ENCODE peak calls at places on chromosome 10, in ten cellular contexts. C is brain microvascular endothelial cell; Y is stimulated activated CD4-positive, alpha-beta T cell treated with anti-CD3 and anti-CD28 coated beads, Interleukin-2, amount 100 ng/mL, for 48 hours; J is astrocyte of the spinal cord; W is HCT116; R is thoracic aorta; P is WTC11; N is activated effector memory CD4-positive, alpha-beta T cell treated with anti-CD3 and anti-CD28 coated beads, Interleukin-2, amount 50 U/mL, for 16 hours; I is stimulated activated naive CD8-positive, alpha-beta T cell treated with anti-CD3 and anti-CD28 coated beads, Interleukin-15, Interleukin-2, amounts not matched to agents 100 U/mL and 50 U/mL, for 24 hours; Z is HEK293T. A is an unnamed sample.

GRCh38 chr10:50561266-50561665 is 62.5 kb downstream of the SGMS1 start:
- DNase-seq in C (peak; percentile 64), Y (no peak), J (peak; percentile 88), W (no peak), R (no peak), P (no peak), N (no peak), I (no peak), Z (no peak), A (no peak)

GRCh38 chr10:132846631-132847415 is 60.9 kb upstream of the NKX6-2 start:
- DNase-seq in C (no peak), Y (no peak), J (no peak), W (no peak), R (no peak), P (no peak), N (no peak), I (no peak), Z (no peak), A (no peak)

GRCh38 chr10:110005716-110006115 is 2.1 kb upstream of the ADD3 start:
- DNase-seq in C (peak; percentile 40), Y (no peak), J (peak; percentile 67), W (no peak), R (no peak), P (no peak), N (no peak), I (no peak), Z (no peak), A (no peak)

GRCh38 chr10:112379635-112380296 is 5.8 kb downstream of the ACSL5 start:
- DNase-seq in C (peak; percentile 33), Y (no peak), J (no peak), W (peak; percentile 99), R (no peak), P (no peak), N (no peak), I (no peak), Z (no peak), A (no peak)

GRCh38 chr10:100186253-100186780 is 488 bp upstream of the ERLIN1 start:
- DNase-seq in C (no peak), Y (no peak), J (no peak), W (no peak), R (no peak), P (peak; percentile 16), N (no peak), I (peak; percentile 32), Z (peak; percentile 54), A (no peak)

GRCh38 chr10:79460687-79461086 is 15.3 kb upstream of the ZCCHC24 start:
- DNase-seq in C (no peak), Y (no peak), J (no peak), W (no peak), R (no peak), P (no peak), N (no peak), I (no peak), Z (no peak), A (no peak)

GRCh38 chr10:122116331-122116730 is 127.4 kb downstream of the TACC2 start:
- DNase-seq in C (peak; percentile 62), Y (no peak), J (peak; percentile 72), W (no peak), R (no peak), P (no peak), N (no peak), I (no peak), Z (no peak), A (no peak)

GRCh38 chr10:72729528-72729927 is 37.6 kb downstream of the MCU start:
- DNase-seq in C (no peak), Y (no peak), J (no peak), W (no peak), R (no peak), P (no peak), N (no peak), I (no peak), Z (no peak), A (no peak)

GRCh38 chr10:121459765-121460453 is 138.3 kb downstream of the FGFR2 start:
- DNase-seq in C (no peak), Y (no peak), J (peak; percentile 71), W (no peak), R (peak; percentile 7), P (peak; percentile 23), N (no peak), I (no peak), Z (no peak), A (no peak)

GRCh38 chr10:93515963-93516450 is 19.6 kb downstream of the CEP55 start:
- DNase-seq in C (no peak), Y (no peak), J (no peak), W (no peak), R (no peak), P (no peak), N (no peak), I (no peak), Z (no peak), A (no peak)

GRCh38 chr10:34547695-34548094 is 267.4 kb downstream of the PARD3 start:
- DNase-seq in C (no peak), Y (no peak), J (no peak), W (no peak), R (no peak), P (no peak), N (no peak), I (no peak), Z (no peak), A (no peak)

GRCh38 chr10:69407621-69408301 is 9.0 kb downstream of the TACR2 start:
- DNase-seq in C (no peak), Y (no peak), J (no peak), W (no peak), R (no peak), P (no peak), N (no peak), I (no peak), Z (peak; percentile 49), A (no peak)

GRCh38 chr10:116385994-116386809 is 41.4 kb upstream of the PNLIPRP3 start:
- DNase-seq in C (peak; percentile 29), Y (peak; percentile 7), J (peak; percentile 45), W (peak; percentile 22), R (no peak), P (no peak), N (no peak), I (no peak), Z (peak; percentile 20), A (peak; percentile 36)

GRCh38 chr10:14543048-14543903 is 212.6 kb upstream of the FRMD4A start:
- DNase-seq in C (peak; percentile 43), Y (no peak), J (peak; percentile 35), W (no peak), R (no peak), P (no peak), N (no peak), I (peak; percentile 43), Z (no peak), A (no peak)

GRCh38 chr10:26567349-26567721 is 129.2 kb downstream of the APBB1IP start:
- DNase-seq in C (no peak), Y (no peak), J (no peak), W (no peak), R (no peak), P (no peak), N (no peak), I (no peak), Z (peak; percentile 22), A (no peak)

GRCh38 chr10:132498562-132499366 is 38.8 kb upstream of the INPP5A start:
- DNase-seq in C (no peak), Y (no peak), J (no peak), W (no peak), R (no peak), P (peak; percentile 4), N (peak; percentile 42), I (no peak), Z (no peak), A (no peak)

GRCh38 chr10:77594171-77594783 is 43.3 kb downstream of the KCNMA1 start:
- DNase-seq in C (no peak), Y (no peak), J (no peak), W (no peak), R (no peak), P (no peak), N (no peak), I (no peak), Z (no peak), A (no peak)

GRCh38 chr10:77771851-77772250 is 134.2 kb upstream of the KCNMA1 start:
- DNase-seq in C (no peak), Y (no peak), J (no peak), W (no peak), R (no peak), P (no peak), N (no peak), I (no peak), Z (no peak), A (no peak)

GRCh38 chr10:86336341-86336740 is 30.3 kb downstream of the GRID1 start:
- DNase-seq in C (no peak), Y (no peak), J (no peak), W (no peak), R (no peak), P (no peak), N (peak; percentile 31), I (no peak), Z (no peak), A (no peak)

GRCh38 chr10:58700576-58700975 is 187.9 kb downstream of the BICC1 start:
- DNase-seq in C (no peak), Y (no peak), J (no peak), W (no peak), R (no peak), P (no peak), N (no peak), I (no peak), Z (no peak), A (no peak)

GRCh38 chr10:31171402-31172120 is 139.9 kb upstream of the ZNF438 start:
- DNase-seq in C (no peak), Y (no peak), J (peak; percentile 20), W (no peak), R (no peak), P (no peak), N (no peak), I (no peak), Z (no peak), A (no peak)

GRCh38 chr10:100654835-100655759 is 90.3 kb upstream of the PAX2 start:
- DNase-seq in C (no peak), Y (no peak), J (no peak), W (no peak), R (no peak), P (peak; percentile 58), N (no peak), I (peak; percentile 30), Z (peak; percentile 58), A (no peak)

GRCh38 chr10:44988957-44989620 is 10.5 kb upstream of the DEPP1 start:
- DNase-seq in C (no peak), Y (no peak), J (no peak), W (no peak), R (no peak), P (no peak), N (no peak), I (no peak), Z (no peak), A (no peak)

GRCh38 chr10:121436630-121437311 is 161.5 kb downstream of the FGFR2 start:
- DNase-seq in C (no peak), Y (no peak), J (no peak), W (no peak), R (no peak), P (no peak), N (no peak), I (no peak), Z (no peak), A (no peak)

GRCh38 chr10:17507538-17507937 is 53.1 kb upstream of the ST8SIA6 start:
- DNase-seq in C (no peak), Y (no peak), J (no peak), W (no peak), R (no peak), P (no peak), N (no peak), I (no peak), Z (no peak), A (no peak)

GRCh38 chr10:61986357-61986756 is 84.9 kb downstream of the ARID5B start:
- DNase-seq in C (no peak), Y (no peak), J (no peak), W (no peak), R (no peak), P (no peak), N (no peak), I (no peak), Z (no peak), A (no peak)

GRCh38 chr10:107409517-107409916 is 245.0 kb upstream of the SORCS1 start:
- DNase-seq in C (peak; percentile 1), Y (no peak), J (peak; percentile 5), W (no peak), R (no peak), P (peak; percentile 16), N (no peak), I (no peak), Z (no peak), A (no peak)

GRCh38 chr10:101092742-101093386 is 31.1 kb downstream of the KAZALD1 start:
- DNase-seq in C (no peak), Y (no peak), J (no peak), W (no peak), R (no peak), P (no peak), N (no peak), I (no peak), Z (no peak), A (peak; percentile 14)

A was measured in neuronal stem cell.